ENCODE peak calls at places on chromosomes 3 and 15, in ten cellular contexts. A, X, R, P, T, W, K, E, B and G are unnamed samples.

GRCh38 chr15:86735244-86736040 is 655.8 kb downstream of the AGBL1 start:
- DNase-seq in A (no peak), X (no peak), R (no peak), P (no peak), T (no peak), W (no peak), K (no peak), E (no peak), B (no peak), G (no peak)

GRCh38 chr3:154356009-154356408 is 31.7 kb upstream of the DHX36 start:
- DNase-seq in A (no peak), X (peak), R (no peak), P (no peak), T (peak), W (no peak), K (no peak), E (no peak), B (no peak), G (no peak)

GRCh38 chr15:48086582-48086981 is 34.2 kb upstream of the SLC24A5 start:
- DNase-seq in A (peak), X (no peak), R (no peak), P (no peak), T (no peak), W (no peak), K (no peak), E (peak), B (no peak), G (peak)

GRCh38 chr15:65450556-65450955 is 27.8 kb upstream of the IGDCC4 start:
- DNase-seq in A (no peak), X (no peak), R (no peak), P (no peak), T (no peak), W (no peak), K (no peak), E (no peak), B (no peak), G (no peak)

GRCh38 chr15:50556642-50557371 is 10.3 kb upstream of the USP50 start:
- DNase-seq in A (no peak), X (no peak), R (no peak), P (no peak), T (no peak), W (no peak), K (no peak), E (no peak), B (no peak), G (no peak)

GRCh38 chr3:51686512-51687215 is 15.6 kb downstream of the TEX264 start:
- DNase-seq in A (peak), X (peak), R (no peak), P (no peak), T (peak), W (peak), K (no peak), E (peak), B (no peak), G (no peak)

GRCh38 chr15:79513916-79514315 is 81.8 kb downstream of the MINAR1 start:
- DNase-seq in A (no peak), X (no peak), R (no peak), P (no peak), T (no peak), W (no peak), K (no peak), E (no peak), B (no peak), G (no peak)

GRCh38 chr3:178982138-178982537 is 89.5 kb downstream of the ZMAT3 start:
- DNase-seq in A (no peak), X (peak), R (no peak), P (no peak), T (peak), W (no peak), K (peak), E (peak), B (no peak), G (no peak)

GRCh38 chr15:43771816-43772215 is 5.0 kb downstream of the ELL3 start:
- DNase-seq in A (no peak), X (peak), R (no peak), P (no peak), T (no peak), W (no peak), K (no peak), E (no peak), B (no peak), G (no peak)

GRCh38 chr15:20355256-20355868 is 186.2 kb downstream of the GOLGA6L6 start:
- DNase-seq in A (no peak), X (no peak), R (no peak), P (no peak), T (no peak), W (peak), K (no peak), E (no peak), B (peak), G (no peak)

GRCh38 chr3:85567074-85567676 is 608.4 kb downstream of the CADM2 start:
- DNase-seq in A (no peak), X (peak), R (no peak), P (no peak), T (peak), W (peak), K (no peak), E (no peak), B (peak), G (peak)

GRCh38 chr3:161069441-161070251 is 35.5 kb downstream of the B3GALNT1 start:
- DNase-seq in A (peak), X (peak), R (no peak), P (no peak), T (peak), W (no peak), K (peak), E (peak), B (no peak), G (peak)

GRCh38 chr15:40310993-40311392 is 3.3 kb upstream of the PLCB2 start:
- DNase-seq in A (no peak), X (no peak), R (no peak), P (no peak), T (no peak), W (no peak), K (no peak), E (no peak), B (no peak), G (no peak)

GRCh38 chr3:49135499-49135898 is 2.6 kb upstream of the LAMB2 start:
- DNase-seq in A (no peak), X (no peak), R (no peak), P (no peak), T (no peak), W (no peak), K (no peak), E (peak), B (no peak), G (no peak)

GRCh38 chr3:110420158-110420641 is 651.4 kb upstream of the NECTIN3 start:
- DNase-seq in A (peak), X (peak), R (peak), P (no peak), T (peak), W (no peak), K (peak), E (peak), B (no peak), G (no peak)

GRCh38 chr3:81289676-81290075 is 471.8 kb downstream of the GBE1 start:
- DNase-seq in A (peak), X (no peak), R (no peak), P (no peak), T (peak), W (no peak), K (no peak), E (peak), B (no peak), G (no peak)

GRCh38 chr15:62068071-62068786 is 1.5 kb downstream of the C2CD4A start:
- DNase-seq in A (peak), X (peak), R (no peak), P (no peak), T (peak), W (peak), K (no peak), E (peak), B (peak), G (peak)

GRCh38 chr15:85414495-85414894 is 34.1 kb downstream of the AKAP13 start:
- DNase-seq in A (no peak), X (peak), R (no peak), P (no peak), T (peak), W (no peak), K (no peak), E (peak), B (no peak), G (no peak)

GRCh38 chr3:21913791-21914190 is 162.8 kb upstream of the ZNF385D start:
- DNase-seq in A (peak), X (no peak), R (no peak), P (no peak), T (no peak), W (no peak), K (no peak), E (peak), B (no peak), G (no peak)

GRCh38 chr15:78739206-78739605 is 72.1 kb downstream of the ADAMTS7 start:
- DNase-seq in A (no peak), X (no peak), R (no peak), P (no peak), T (no peak), W (no peak), K (no peak), E (no peak), B (peak), G (no peak)

GRCh38 chr3:159077860-159078259 is 276.0 kb downstream of the MFSD1 start:
- DNase-seq in A (peak), X (peak), R (no peak), P (no peak), T (peak), W (no peak), K (peak), E (peak), B (no peak), G (no peak)

GRCh38 chr3:169627073-169627472 is 36.4 kb downstream of the MECOM start:
- DNase-seq in A (no peak), X (no peak), R (no peak), P (no peak), T (no peak), W (no peak), K (no peak), E (no peak), B (no peak), G (peak)

GRCh38 chr3:124799676-124800075 is 69.4 kb downstream of the UMPS start:
- DNase-seq in A (no peak), X (no peak), R (no peak), P (no peak), T (no peak), W (no peak), K (no peak), E (no peak), B (no peak), G (no peak)

GRCh38 chr15:38072007-38072506 is 137.6 kb downstream of the TMCO5A start:
- DNase-seq in A (no peak), X (no peak), R (no peak), P (peak), T (no peak), W (no peak), K (no peak), E (no peak), B (no peak), G (no peak)

GRCh38 chr15:69224383-69224782 is 63.9 kb downstream of the GLCE start:
- DNase-seq in A (no peak), X (peak), R (no peak), P (no peak), T (no peak), W (no peak), K (no peak), E (no peak), B (peak), G (no peak)

GRCh38 chr3:8266679-8267267 is 234.8 kb upstream of the LMCD1 start:
- DNase-seq in A (no peak), X (no peak), R (no peak), P (no peak), T (peak), W (no peak), K (no peak), E (peak), B (no peak), G (peak)

GRCh38 chr15:74226761-74227540 is 9.2 kb upstream of the CCDC33 start:
- DNase-seq in A (no peak), X (no peak), R (no peak), P (peak), T (peak), W (no peak), K (no peak), E (no peak), B (no peak), G (no peak)

GRCh38 chr15:66743703-66744536 is 41.9 kb downstream of the SMAD6 start:
- DNase-seq in A (peak), X (no peak), R (no peak), P (no peak), T (no peak), W (no peak), K (peak), E (peak), B (no peak), G (no peak)

GRCh38 chr3:76997733-76998132 is 42.2 kb upstream of the ROBO2 start:
- DNase-seq in A (no peak), X (no peak), R (no peak), P (no peak), T (peak), W (no peak), K (peak), E (no peak), B (no peak), G (no peak)

GRCh38 chr3:185537369-185537970 is 14.9 kb downstream of the LIPH start:
- DNase-seq in A (peak), X (peak), R (peak), P (no peak), T (peak), W (no peak), K (no peak), E (peak), B (no peak), G (peak)

GRCh38 chr15:66772967-66773873 is 71.2 kb downstream of the SMAD6 start:
- DNase-seq in A (no peak), X (no peak), R (no peak), P (no peak), T (peak), W (no peak), K (no peak), E (peak), B (peak), G (no peak)

GRCh38 chr3:184531580-184532290 is 29.9 kb upstream of the EPHB3 start:
- DNase-seq in A (no peak), X (no peak), R (no peak), P (no peak), T (no peak), W (peak), K (no peak), E (peak), B (no peak), G (no peak)

GRCh38 chr3:120274739-120275167 is 10.3 kb downstream of the GPR156 start:
- DNase-seq in A (no peak), X (no peak), R (no peak), P (no peak), T (no peak), W (no peak), K (no peak), E (peak), B (no peak), G (no peak)

GRCh38 chr3:67362686-67363085 is 291.7 kb downstream of the SUCLG2 start:
- DNase-seq in A (no peak), X (peak), R (no peak), P (no peak), T (peak), W (peak), K (no peak), E (peak), B (no peak), G (no peak)

GRCh38 chr3:23488618-23489017 is 285.5 kb downstream of the UBE2E2 start:
- DNase-seq in A (no peak), X (no peak), R (no peak), P (no peak), T (no peak), W (no peak), K (no peak), E (no peak), B (no peak), G (no peak)